ENCODE peak calls at places on chromosome 10, in four cellular contexts. P is HepG2, M is A549, L is endothelial cell of umbilical vein. D is an unnamed sample.

GRCh38 chr10:124522903-124523260 is 61.3 kb downstream of the LHPP start:
- DNase-seq in L (peak; percentile 12), M (peak; percentile 33), P (peak; percentile 46), D (no peak)

GRCh38 chr10:115654961-115655360 is 561.8 kb downstream of the ATRNL1 start:
- DNase-seq in M (no peak), L (no peak), P (no peak), D (no peak)

GRCh38 chr10:120253131-120253530 is 203.9 kb upstream of the PLPP4 start:
- DNase-seq in P (no peak), L (no peak), M (no peak), D (no peak)

GRCh38 chr10:26214004-26214403 is 2.6 kb upstream of the GAD2 start:
- DNase-seq in P (no peak), M (no peak), L (no peak), D (no peak)

GRCh38 chr10:54769051-54769450 is 32.0 kb downstream of the PCDH15 start:
- DNase-seq in M (no peak), P (no peak), L (no peak), D (no peak)

GRCh38 chr10:132443998-132444876 is 47.2 kb downstream of the PWWP2B start:
- DNase-seq in M (no peak), P (no peak), L (no peak), D (peak; percentile 55)

GRCh38 chr10:62818426-62819011 is 2.4 kb upstream of the EGR2 start:
- DNase-seq in M (peak; percentile 17), L (peak; percentile 6), P (no peak), D (no peak)

GRCh38 chr10:101749033-101749432 is 26.9 kb downstream of the FGF8 start:
- DNase-seq in M (peak; percentile 28), P (no peak), L (no peak), D (peak; percentile 35)

GRCh38 chr10:46284286-46285229 is 2.2 kb upstream of the ANTXRL start:
- DNase-seq in L (peak; percentile 61), P (peak; percentile 31), M (peak; percentile 89), D (peak; percentile 100)

GRCh38 chr10:24172909-24173308 is 36.0 kb upstream of the KIAA1217 start:
- DNase-seq in L (no peak), P (no peak), M (no peak), D (no peak)

GRCh38 chr10:33291053-33291592 is 43.3 kb downstream of the NRP1 start:
- DNase-seq in M (peak; percentile 63), P (peak; percentile 43), L (no peak), D (no peak)

GRCh38 chr10:24462889-24463552 is 254.1 kb downstream of the KIAA1217 start:
- DNase-seq in M (peak; percentile 17), L (no peak), P (no peak), D (no peak)

GRCh38 chr10:106436123-106436740 is 728.3 kb downstream of the SORCS1 start:
- DNase-seq in M (no peak), P (no peak), L (no peak), D (no peak)

GRCh38 chr10:121735248-121735647 is 137.0 kb upstream of the FGFR2 start:
- DNase-seq in M (no peak), L (no peak), P (no peak), D (no peak)

GRCh38 chr10:49598986-49599385 is 11.1 kb upstream of the SLC18A3 start:
- DNase-seq in M (no peak), L (no peak), P (no peak), D (no peak)

GRCh38 chr10:839550-840205 is 91.8 kb downstream of the LARP4B start:
- DNase-seq in L (no peak), P (no peak), M (no peak), D (no peak)

GRCh38 chr10:62637249-62638061 is 167.1 kb upstream of the ADO start:
- DNase-seq in L (peak; percentile 3), M (no peak), P (peak; percentile 7), D (no peak)

GRCh38 chr10:95278061-95278988 is 12.5 kb downstream of the PDLIM1 start:
- DNase-seq in P (peak; percentile 92), L (no peak), M (peak; percentile 74), D (no peak)

GRCh38 chr10:51629969-51630617 is 69.3 kb downstream of the CSTF2T start:
- DNase-seq in M (no peak), L (no peak), P (no peak), D (no peak)

GRCh38 chr10:23439920-23440875 is 1.3 kb downstream of the OTUD1 start:
- DNase-seq in M (no peak), P (no peak), L (peak; percentile 32), D (no peak)

GRCh38 chr10:36676321-36677169 is 448.9 kb upstream of the ANKRD30A start:
- DNase-seq in P (no peak), M (no peak), L (no peak), D (no peak)

GRCh38 chr10:60382946-60383681 is 6.6 kb downstream of the ANK3 start:
- DNase-seq in M (peak; percentile 11), P (no peak), L (no peak), D (no peak)

GRCh38 chr10:25556457-25556856 is 377.6 kb upstream of the MYO3A start:
- DNase-seq in P (no peak), L (peak; percentile 96), M (peak; percentile 14), D (peak; percentile 40)

GRCh38 chr10:59847326-59847725 is 59.0 kb downstream of the CCDC6 start:
- DNase-seq in L (no peak), P (no peak), M (no peak), D (no peak)

GRCh38 chr10:102919992-102920736 is 2.1 kb downstream of the CNNM2 start:
- DNase-seq in L (no peak), P (peak; percentile 34), M (no peak), D (no peak)

GRCh38 chr10:70162892-70163201 is 7.5 kb downstream of the SAR1A start:
- DNase-seq in P (no peak), L (no peak), M (no peak), D (no peak)

GRCh38 chr10:77565590-77566023 is 72.0 kb downstream of the KCNMA1 start:
- DNase-seq in P (no peak), M (peak; percentile 51), L (no peak), D (no peak)

GRCh38 chr10:6737758-6738463 is 157.8 kb upstream of the PRKCQ start:
- DNase-seq in P (no peak), M (peak; percentile 60), L (peak; percentile 69), D (no peak)

GRCh38 chr10:5013385-5013784 is 9.7 kb upstream of the AKR1C2 start:
- DNase-seq in L (no peak), P (no peak), M (no peak), D (no peak)

GRCh38 chr10:17001961-17002749 is 127.5 kb downstream of the CUBN start:
- DNase-seq in M (no peak), P (no peak), L (peak; percentile 35), D (no peak)

GRCh38 chr10:121405096-121405495 is 193.1 kb downstream of the FGFR2 start:
- DNase-seq in M (no peak), L (no peak), P (no peak), D (no peak)

GRCh38 chr10:131858583-131859340 is 42.0 kb upstream of the PPP2R2D start:
- DNase-seq in L (no peak), M (no peak), P (no peak), D (no peak)

GRCh38 chr10:126088144-126088543 is 191.8 kb downstream of the FANK1 start:
- DNase-seq in M (peak; percentile 24), L (no peak), P (no peak), D (no peak)

DNA sequence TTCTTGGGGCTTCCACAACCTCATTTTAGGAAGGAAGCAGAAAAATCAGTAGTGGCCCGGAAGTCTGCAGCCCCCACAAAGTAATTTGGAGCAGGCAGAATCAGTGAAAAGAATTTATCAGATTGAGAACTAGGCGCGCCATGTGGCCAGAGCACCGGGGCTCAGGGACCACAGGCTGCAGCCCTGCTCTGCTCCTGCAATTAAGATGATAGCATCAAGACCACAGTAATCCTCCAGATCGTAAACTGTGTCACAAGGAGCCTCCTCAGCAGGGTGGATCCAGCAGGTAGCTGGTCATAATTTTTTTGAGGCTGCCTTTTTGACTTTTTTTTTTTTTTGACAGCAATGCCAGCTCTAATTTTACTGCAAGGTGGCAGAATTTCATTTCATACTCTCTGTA is 209.0 kb upstream of the ZMIZ1 start:
- DNase-seq in P (no peak), L (no peak), M (no peak), D (no peak)
- TF ChIP-seq MYC in P (no peak), L (no peak), M (no peak), D (no peak)

GRCh38 chr10:22321831-22322662 is 1.1 kb downstream of the BMI1 start:
- DNase-seq in P (no peak), L (peak; percentile 39), M (peak; percentile 32), D (no peak)

GRCh38 chr10:22319559-22320558 is 1.0 kb upstream of the BMI1 start:
- DNase-seq in M (no peak), P (no peak), L (peak; percentile 47), D (peak; percentile 70)

GRCh38 chr10:22320591-22321155 is at the start of gene BMI1:
- DNase-seq in P (peak; percentile 63), L (peak; percentile 60), M (peak; percentile 76), D (peak; percentile 84)

GRCh38 chr10:22322663-22323160 is 1.8 kb downstream of the BMI1 start:
- DNase-seq in M (no peak), L (no peak), P (no peak), D (no peak)

DNA sequence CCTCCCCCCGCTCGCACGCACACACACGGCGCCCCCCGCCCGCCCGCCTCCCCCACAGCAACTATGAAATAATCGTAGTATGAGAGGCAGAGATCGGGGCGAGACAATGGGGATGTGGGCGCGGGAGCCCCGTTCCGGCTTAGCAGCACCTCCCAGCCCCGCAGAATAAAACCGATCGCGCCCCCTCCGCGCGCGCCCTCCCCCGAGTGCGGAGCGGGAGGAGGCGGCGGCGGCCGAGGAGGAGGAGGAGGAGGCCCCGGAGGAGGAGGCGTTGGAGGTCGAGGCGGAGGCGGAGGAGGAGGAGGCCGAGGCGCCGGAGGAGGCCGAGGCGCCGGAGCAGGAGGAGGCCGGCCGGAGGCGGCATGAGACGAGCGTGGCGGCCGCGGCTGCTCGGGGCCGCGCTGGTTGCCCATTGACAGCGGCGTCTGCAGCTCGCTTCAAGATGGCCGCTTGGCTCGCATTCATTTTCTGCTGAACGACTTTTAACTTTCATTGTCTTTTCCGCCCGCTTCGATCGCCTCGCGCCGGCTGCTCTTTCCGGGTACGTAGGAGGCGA is 335 bp downstream of the BMI1 start:
- DNase-seq in P (peak; percentile 35), L (peak; percentile 67), M (peak; percentile 82), D (peak; percentile 82)
- TF ChIP-seq POLR2A in P (peak; percentile 57), L (no peak), M (peak; percentile 37), D (peak; percentile 82)

GRCh38 chr10:72834183-72834825 is 59.2 kb upstream of the OIT3 start:
- DNase-seq in L (peak; percentile 80), P (peak; percentile 53), M (peak; percentile 76), D (peak; percentile 57)
- TF ChIP-seq MYC in L (no peak), P (no peak), M (no peak), D (no peak)

DNA sequence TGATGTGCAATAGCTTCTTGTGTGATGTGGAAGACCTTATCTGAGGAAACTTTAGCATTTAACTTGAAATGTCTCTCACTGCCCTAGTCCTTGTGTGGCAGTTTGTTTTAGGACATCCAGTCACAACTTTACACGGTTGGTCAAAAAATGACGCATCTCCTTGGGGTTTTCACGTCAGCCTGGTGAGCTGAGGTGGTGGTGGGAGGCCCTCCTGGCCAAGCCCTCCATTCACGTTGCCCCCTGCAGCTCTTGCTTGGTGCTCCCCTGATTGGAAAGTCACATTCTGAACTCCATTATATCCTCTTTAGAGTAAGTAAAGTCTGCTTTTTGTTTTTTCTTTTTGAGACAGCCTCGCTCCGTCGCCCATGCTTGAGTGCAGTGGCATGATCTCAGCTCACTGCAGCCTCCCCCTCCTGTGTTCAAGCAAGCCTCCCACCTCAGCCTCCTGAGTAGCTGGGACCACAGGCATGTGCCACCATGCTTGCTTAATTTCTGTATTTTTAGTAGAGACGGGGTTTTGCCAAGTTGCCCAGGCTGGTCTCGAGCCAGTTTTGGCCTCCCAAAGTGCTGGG is 7.5 kb downstream of the PGAM1 start:
- DNase-seq in P (no peak), L (no peak), M (no peak), D (no peak)
- TF ChIP-seq POLR2A in P (no peak), L (no peak), M (no peak), D (peak; percentile 69)

D was measured in K562.